ENCODE peak calls at places on chromosomes 16 and 17, in four cellular contexts. B is heart right ventricle, Z is ascending aorta, H is BJ. G is an unnamed sample.

GRCh38 chr16:5314377-5314776 is 216.8 kb upstream of the EEF2KMT start:
- DNase-seq in H (no peak), Z (no peak), B (no peak), G (no peak)

GRCh38 chr16:10923650-10924214 is 18.5 kb downstream of the DEXI start:
- DNase-seq in B (peak), H (no peak), Z (peak), G (no peak)

GRCh38 chr17:81917565-81918332 is at the start of gene SIRT7:
- DNase-seq in Z (peak), B (peak), H (no peak), G (peak)

GRCh38 chr17:76077582-76078110 is 1.3 kb upstream of the ZACN start:
- DNase-seq in H (no peak), Z (no peak), B (no peak), G (no peak)

GRCh38 chr17:34582901-34583245 is 3.5 kb downstream of the TMEM132E start:
- DNase-seq in B (no peak), Z (no peak), H (no peak), G (no peak)

GRCh38 chr16:60582528-60582927 is 1453.7 kb downstream of the CDH8 start:
- DNase-seq in H (no peak), B (no peak), Z (no peak), G (no peak)

GRCh38 chr17:79907855-79908254 is 68.6 kb upstream of the CBX4 start:
- DNase-seq in B (no peak), H (peak), Z (no peak), G (peak)

GRCh38 chr16:4494746-4495490 is 18.7 kb downstream of the HMOX2 start:
- DNase-seq in B (no peak), H (no peak), Z (no peak), G (peak)

GRCh38 chr17:52383493-52384100 is 225.1 kb upstream of the CA10 start:
- DNase-seq in Z (no peak), H (no peak), B (no peak), G (peak)

GRCh38 chr16:56195151-56195550 is 3.9 kb downstream of the GNAO1 start:
- DNase-seq in Z (no peak), H (no peak), B (no peak), G (no peak)

GRCh38 chr17:32546031-32546444 is 59.2 kb downstream of the CDK5R1 start:
- DNase-seq in H (no peak), Z (no peak), B (no peak), G (no peak)

GRCh38 chr17:10447035-10447931 is 22.1 kb downstream of the MYH4 start:
- DNase-seq in Z (no peak), H (no peak), B (no peak), G (no peak)

GRCh38 chr17:55770220-55770870 is 19.5 kb downstream of the PCTP start:
- DNase-seq in H (no peak), Z (no peak), B (no peak), G (peak)

GRCh38 chr16:47142469-47143328 is 1.0 kb downstream of the NETO2 start:
- DNase-seq in H (no peak), B (peak), Z (no peak), G (peak)

GRCh38 chr16:23724438-23725131 is 11.6 kb upstream of the ERN2 start:
- DNase-seq in B (no peak), Z (no peak), H (no peak), G (no peak)

GRCh38 chr16:15507299-15507958 is 73.0 kb downstream of the BMERB1 start:
- DNase-seq in Z (peak), H (no peak), B (no peak), G (peak)

GRCh38 chr17:61444831-61445230 is 7.4 kb upstream of the TBX4 start:
- DNase-seq in Z (no peak), H (peak), B (no peak), G (no peak)

GRCh38 chr17:78995761-78996451 is 13.7 kb downstream of the CANT1 start:
- DNase-seq in H (no peak), B (no peak), Z (peak), G (no peak)

GRCh38 chr17:80612997-80613731 is 68.5 kb downstream of the RPTOR start:
- DNase-seq in H (no peak), B (no peak), Z (no peak), G (no peak)

GRCh38 chr17:43014020-43014615 is 7.5 kb downstream of the IFI35 start:
- DNase-seq in Z (no peak), H (no peak), B (no peak), G (no peak)

GRCh38 chr16:70579648-70580630 is 56.3 kb downstream of the SF3B3 start:
- DNase-seq in B (peak), Z (peak), H (no peak), G (no peak)

GRCh38 chr16:77898671-77899211 is 110.4 kb downstream of the VAT1L start:
- DNase-seq in Z (no peak), H (no peak), B (no peak), G (peak)

GRCh38 chr17:76373481-76373825 is 11.0 kb upstream of the SPHK1 start:
- DNase-seq in B (peak), H (no peak), Z (no peak), G (no peak)

GRCh38 chr17:42121066-42121769 is at the start of gene KAT2A:
- DNase-seq in H (no peak), B (peak), Z (peak), G (peak)

GRCh38 chr16:88353232-88353631 is 29.5 kb upstream of the ZNF469 start:
- DNase-seq in Z (no peak), H (no peak), B (no peak), G (no peak)

GRCh38 chr16:73916839-73917594 is 379.6 kb upstream of the PSMD7 start:
- DNase-seq in Z (no peak), H (no peak), B (no peak), G (no peak)

GRCh38 chr17:17693955-17694228 is 12.6 kb downstream of the RAI1 start:
- DNase-seq in Z (no peak), H (no peak), B (no peak), G (no peak)

GRCh38 chr16:89314357-89314756 is 96.9 kb downstream of the ZNF778 start:
- DNase-seq in Z (no peak), H (no peak), B (no peak), G (no peak)

GRCh38 chr16:15556130-15556529 is 86.8 kb downstream of the MARF1 start:
- DNase-seq in B (no peak), H (no peak), Z (no peak), G (no peak)

GRCh38 chr17:74432484-74433391 is 850 bp downstream of the GPRC5C start:
- DNase-seq in H (no peak), B (peak), Z (no peak), G (no peak)
- H3K4me3 ChIP-seq in H (no peak), B (peak), Z (peak), G (no peak)

GRCh38 chr17:72122336-72122667 is 1.5 kb downstream of the SOX9 start:
- DNase-seq in B (no peak), H (no peak), Z (no peak), G (no peak)

GRCh38 chr17:72119963-72120877 is 600 bp upstream of the SOX9 start:
- DNase-seq in H (no peak), B (peak), Z (no peak), G (peak)

GRCh38 chr17:72122002-72122310 is 1.1 kb downstream of the SOX9 start:
- DNase-seq in Z (no peak), B (no peak), H (no peak), G (peak)

GRCh38 chr17:72120878-72121163 is at the start of gene SOX9:
- DNase-seq in B (peak), Z (peak), H (peak), G (peak)

GRCh38 chr17:72121164-72122001 is 563 bp downstream of the SOX9 start:
- DNase-seq in H (no peak), B (peak), Z (no peak), G (peak)
- TF ChIP-seq CTCF in H (no peak), B (no peak), Z (no peak), G (no peak)

DNA sequence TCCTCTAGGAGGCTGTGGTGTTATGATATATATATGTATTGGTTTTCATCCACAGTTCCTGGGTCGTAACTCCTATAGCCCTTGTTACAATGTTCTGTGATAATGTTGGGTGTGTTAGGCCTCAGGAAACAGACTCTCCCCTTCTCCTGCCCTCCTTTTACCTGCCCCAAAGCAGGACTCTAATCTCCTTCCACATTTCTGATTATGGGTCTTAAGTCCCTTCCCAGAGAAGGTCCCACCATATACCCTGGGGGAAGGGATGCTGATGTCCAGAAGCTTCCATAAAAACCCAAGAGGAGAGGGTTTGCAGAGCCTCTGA is 450 bp upstream of the C1QBP start:
- DNase-seq in B (no peak), H (no peak), Z (no peak), G (no peak)
- H3K4me3 ChIP-seq in B (peak), H (no peak), Z (peak), G (peak)

DNA sequence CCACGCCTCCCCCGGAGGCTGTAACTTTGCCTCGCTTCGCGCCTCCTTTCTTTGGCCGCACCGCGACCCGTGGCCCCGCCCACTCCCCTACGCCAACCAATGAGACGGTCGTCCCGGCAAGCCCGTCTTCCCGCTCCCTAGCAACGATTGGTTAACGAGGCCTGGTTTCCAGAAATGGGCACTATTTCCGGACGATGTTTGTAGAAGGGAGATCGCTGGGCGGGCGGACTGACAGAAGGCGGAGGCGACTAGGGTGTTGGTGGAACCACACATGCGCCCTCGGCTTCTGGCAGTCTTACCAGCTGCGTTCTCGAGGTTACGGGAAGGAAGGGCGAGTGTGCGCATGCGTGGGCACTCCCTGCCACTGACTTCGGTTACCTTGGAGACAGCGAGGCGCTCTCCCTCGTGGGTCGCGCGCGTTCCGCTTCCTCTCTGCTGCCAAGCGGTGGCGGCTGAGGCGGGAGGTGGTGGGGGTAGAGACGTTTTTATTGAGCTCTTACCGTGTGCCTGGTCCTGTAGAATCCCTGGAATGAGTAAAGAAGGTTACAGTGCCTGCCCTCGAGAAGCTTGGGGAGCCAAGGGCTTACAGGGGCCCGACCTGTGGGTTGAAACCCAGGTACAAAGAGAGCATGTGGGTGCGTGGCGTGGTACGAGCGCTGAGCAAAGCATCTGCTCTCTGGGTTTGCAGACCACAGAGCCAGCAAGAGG is 447 bp upstream of the MAP3K14 start:
- DNase-seq in H (peak), B (peak), Z (peak), G (peak)
- TF ChIP-seq CTCF in H (peak), B (no peak), Z (no peak), G (no peak)